ENCODE peak calls at places on chromosomes 2 and 18, in five cellular contexts. I is LNCaP clone FGC, H is adrenal gland, X is prostate gland, Y is endodermal cell. B is an unnamed sample.

GRCh38 chr2:120134263-120134662 is 88.9 kb downstream of the TMEM185B start:
- DNase-seq in I (no peak), H (no peak), X (no peak), Y (peak), B (no peak)

GRCh38 chr2:68282814-68283812 is 30.8 kb upstream of the PPP3R1 start:
- DNase-seq in I (no peak), H (no peak), X (peak), Y (no peak), B (no peak)

GRCh38 chr2:188410504-188411235 is 119.0 kb downstream of the GULP1 start:
- DNase-seq in I (no peak), H (no peak), X (no peak), Y (peak), B (no peak)

GRCh38 chr2:188601391-188601790 is 309.7 kb downstream of the GULP1 start:
- DNase-seq in I (no peak), H (no peak), X (no peak), Y (no peak), B (no peak)

GRCh38 chr18:21004721-21005120 is 106.9 kb downstream of the ROCK1 start:
- DNase-seq in I (no peak), H (peak), X (no peak), Y (no peak), B (no peak)

GRCh38 chr18:62249478-62250097 is 62.5 kb downstream of the RELCH start:
- DNase-seq in I (peak), H (peak), X (peak), Y (peak), B (peak)

GRCh38 chr2:35503738-35504160 is 851.8 kb upstream of the CRIM1 start:
- DNase-seq in I (no peak), H (no peak), X (no peak), Y (no peak), B (no peak)

GRCh38 chr18:55582325-55582724 is 5.7 kb downstream of the TCF4 start:
- DNase-seq in I (no peak), H (no peak), X (no peak), Y (peak), B (no peak)

GRCh38 chr2:12155308-12156061 is 409.1 kb downstream of the LPIN1 start:
- DNase-seq in I (no peak), H (no peak), X (no peak), Y (no peak), B (no peak)

GRCh38 chr18:827093-827677 is 15.1 kb upstream of the YES1 start:
- DNase-seq in I (no peak), H (no peak), X (no peak), Y (no peak), B (no peak)

GRCh38 chr2:215059724-215060123 is 78.7 kb downstream of the ABCA12 start:
- DNase-seq in I (no peak), H (no peak), X (no peak), Y (no peak), B (no peak)

GRCh38 chr2:177254433-177255226 is 9.9 kb downstream of the NFE2L2 start:
- DNase-seq in I (no peak), H (no peak), X (no peak), Y (peak), B (no peak)

GRCh38 chr2:112889976-112890375 is 21.0 kb upstream of the IL37 start:
- DNase-seq in I (no peak), H (no peak), X (no peak), Y (no peak), B (no peak)

GRCh38 chr2:112886291-112886690 is 24.7 kb upstream of the IL37 start:
- DNase-seq in I (no peak), H (no peak), X (no peak), Y (no peak), B (no peak)

GRCh38 chr2:112888350-112888749 is 22.6 kb upstream of the IL37 start:
- DNase-seq in I (no peak), H (no peak), X (no peak), Y (no peak), B (no peak)

GRCh38 chr2:112885503-112885897 is 25.5 kb upstream of the IL37 start:
- DNase-seq in I (no peak), H (no peak), X (no peak), Y (no peak), B (no peak)

GRCh38 chr2:112887904-112888303 is 23.1 kb upstream of the IL37 start:
- DNase-seq in I (no peak), H (no peak), X (no peak), Y (no peak), B (no peak)
- H3K4me3 ChIP-seq in I (no peak), H (no peak), X (no peak), Y (no peak), B (no peak)

DNA sequence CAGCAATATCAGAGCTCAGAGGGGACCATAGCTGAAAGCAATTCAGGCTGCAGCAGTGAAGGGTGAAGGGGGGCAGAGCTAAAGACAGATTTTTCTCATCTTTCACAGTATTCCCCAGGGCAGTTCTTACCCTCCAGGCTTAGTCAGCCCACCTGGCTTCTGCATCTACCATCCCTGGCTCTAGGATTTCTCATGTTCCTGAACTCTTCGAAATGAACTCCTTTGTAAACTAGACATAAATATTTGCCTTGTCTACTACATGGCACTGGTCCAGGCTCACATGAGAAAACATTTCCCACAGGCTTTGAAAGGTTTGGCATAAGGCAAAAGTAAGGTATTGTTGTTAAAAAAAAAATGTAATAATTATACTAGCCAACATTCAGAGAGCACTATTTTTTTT is 23.6 kb upstream of the NEB start:
- DNase-seq in I (peak), H (no peak), X (peak), Y (no peak), B (no peak)
- H3K4me3 ChIP-seq in I (no peak), H (no peak), X (no peak), Y (no peak), B (no peak)

DNA sequence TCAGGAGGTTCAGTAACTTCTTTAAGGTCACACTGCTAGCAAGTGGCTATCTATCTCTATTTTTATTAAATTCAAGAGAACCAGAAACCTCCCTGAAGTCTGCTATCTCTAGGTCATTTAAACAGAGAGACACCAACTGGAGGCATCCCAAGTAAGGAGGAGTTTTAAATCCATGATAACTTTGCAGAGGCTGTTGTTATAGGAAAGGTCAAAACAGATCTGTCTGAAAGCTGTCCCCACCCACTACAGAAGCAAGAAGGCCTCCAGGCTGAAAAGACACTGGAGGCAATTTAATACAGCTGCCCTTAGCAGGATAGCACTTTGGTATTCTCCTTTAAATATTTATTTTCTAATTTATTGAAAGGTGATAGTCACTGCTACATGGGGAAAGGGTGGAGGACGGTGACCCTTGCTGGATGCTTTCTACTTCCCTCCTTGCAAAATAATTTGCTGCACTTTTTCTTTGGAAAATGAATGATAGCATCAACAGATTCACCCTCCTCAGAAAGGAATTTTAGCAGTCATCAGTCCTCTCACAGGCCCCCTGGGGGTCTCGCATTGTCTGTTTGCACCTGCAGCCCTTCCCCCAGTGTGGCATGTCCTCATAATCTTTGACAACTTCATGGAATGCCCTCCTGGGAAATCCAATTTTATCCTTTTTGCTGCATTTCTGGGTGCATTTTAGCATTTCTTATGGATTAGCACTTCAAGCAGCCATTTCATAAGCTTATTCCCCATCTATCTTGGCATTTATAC is 429.5 kb upstream of the TNP1 start:
- DNase-seq in I (no peak), H (no peak), X (no peak), Y (peak), B (no peak)
- H3K4me3 ChIP-seq in I (no peak), H (no peak), X (no peak), Y (peak), B (no peak)

GRCh38 chr2:130355181-130355577 is 677 bp upstream of the PTPN18 start:
- DNase-seq in I (no peak), H (no peak), X (no peak), Y (peak), B (no peak)
- H3K4me3 ChIP-seq in I (peak), H (peak), X (peak), Y (peak), B (peak)

DNA sequence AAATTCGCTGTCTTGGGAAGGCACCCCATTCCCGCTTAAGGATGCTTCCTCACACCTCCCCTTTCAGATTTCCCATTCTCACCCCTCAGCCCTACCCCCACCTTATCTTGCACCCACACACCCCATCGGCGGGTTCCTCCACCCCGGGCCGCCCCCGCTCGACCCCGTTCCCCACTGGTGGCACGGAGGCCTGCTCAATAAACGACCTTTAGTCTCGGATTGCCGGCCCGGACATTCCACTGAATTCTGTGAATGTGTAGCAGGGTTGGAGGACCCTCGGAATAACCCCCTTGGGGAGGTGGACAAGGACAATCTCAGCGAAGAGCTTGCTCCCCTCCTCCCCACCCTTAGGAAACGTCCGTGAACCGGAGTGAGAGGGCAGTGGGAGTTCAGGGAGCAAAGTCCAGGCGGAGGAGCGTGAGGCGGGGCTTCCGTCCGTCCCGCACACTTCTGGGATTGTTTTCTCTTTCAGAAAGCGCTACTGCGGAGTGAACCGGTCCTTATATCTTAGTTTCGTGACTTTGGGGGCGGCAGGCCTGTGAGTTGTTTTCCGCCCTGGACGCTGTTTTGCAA is 2.8 kb upstream of the LBX2 start:
- DNase-seq in I (no peak), H (no peak), X (no peak), Y (peak), B (no peak)
- H3K4me3 ChIP-seq in I (no peak), H (no peak), X (peak), Y (peak), B (peak)

GRCh38 chr2:170878505-170878904 is 50.5 kb upstream of the GORASP2 start:
- DNase-seq in I (no peak), H (no peak), X (no peak), Y (no peak), B (no peak)
- H3K4me3 ChIP-seq in I (no peak), H (no peak), X (no peak), Y (no peak), B (no peak)

B was measured in CD8-positive, alpha-beta T cell.